ENCODE peak calls at places on chromosomes 12 and 14, in eight cellular contexts. One of them, this sample, is unnamed.

GRCh38 chr12:88334271-88334670 is 192.2 kb downstream of the TMTC3 start:
- DNase-seq in fibroblast of gingiva: peak; percentile 66
- DNase-seq in nephron progenitor cell: no peak
- DNase-seq in osteocyte: no peak
- DNase-seq in MG63: peak; percentile 5
- DNase-seq in Caki2: peak; percentile 66
- DNase-seq in ACHN: no peak
- DNase-seq in H9: no peak
- DNase-seq in this sample: no peak

GRCh38 chr12:44574586-44574985 is 301.5 kb downstream of the NELL2 start:
- DNase-seq in fibroblast of gingiva: no peak
- DNase-seq in nephron progenitor cell: no peak
- DNase-seq in osteocyte: no peak
- DNase-seq in MG63: no peak
- DNase-seq in Caki2: no peak
- DNase-seq in ACHN: no peak
- DNase-seq in H9: no peak
- DNase-seq in this sample: no peak

GRCh38 chr12:131860472-131861260 is 32.5 kb downstream of the MMP17 start:
- DNase-seq in fibroblast of gingiva: peak; percentile 88
- DNase-seq in nephron progenitor cell: no peak
- DNase-seq in osteocyte: peak; percentile 87
- DNase-seq in MG63: peak; percentile 89
- DNase-seq in Caki2: peak; percentile 96
- DNase-seq in ACHN: no peak
- DNase-seq in H9: peak; percentile 85
- DNase-seq in this sample: peak; percentile 97

GRCh38 chr14:50964683-50965390 is 20.6 kb upstream of the PYGL start:
- DNase-seq in fibroblast of gingiva: peak; percentile 74
- DNase-seq in nephron progenitor cell: no peak
- DNase-seq in osteocyte: peak; percentile 89
- DNase-seq in MG63: peak; percentile 12
- DNase-seq in Caki2: peak; percentile 72
- DNase-seq in ACHN: peak; percentile 43
- DNase-seq in H9: no peak
- DNase-seq in this sample: no peak

GRCh38 chr12:108525681-108526080 is 10.6 kb downstream of the FICD start:
- DNase-seq in fibroblast of gingiva: no peak
- DNase-seq in nephron progenitor cell: no peak
- DNase-seq in osteocyte: no peak
- DNase-seq in MG63: no peak
- DNase-seq in Caki2: peak; percentile 87
- DNase-seq in ACHN: peak; percentile 95
- DNase-seq in H9: no peak
- DNase-seq in this sample: no peak

GRCh38 chr12:110029290-110029689 is 19.0 kb downstream of the C12orf76 start:
- DNase-seq in fibroblast of gingiva: no peak
- DNase-seq in nephron progenitor cell: no peak
- DNase-seq in osteocyte: no peak
- DNase-seq in MG63: no peak
- DNase-seq in Caki2: no peak
- DNase-seq in ACHN: no peak
- DNase-seq in H9: no peak
- DNase-seq in this sample: no peak

GRCh38 chr12:104827587-104827986 is 130.5 kb downstream of the SLC41A2 start:
- DNase-seq in fibroblast of gingiva: no peak
- DNase-seq in nephron progenitor cell: no peak
- DNase-seq in osteocyte: no peak
- DNase-seq in MG63: no peak
- DNase-seq in Caki2: no peak
- DNase-seq in ACHN: no peak
- DNase-seq in H9: peak; percentile 74
- DNase-seq in this sample: no peak

GRCh38 chr14:34018564-34019244 is 67.8 kb upstream of the EGLN3 start:
- DNase-seq in fibroblast of gingiva: no peak
- DNase-seq in nephron progenitor cell: no peak
- DNase-seq in osteocyte: no peak
- DNase-seq in MG63: no peak
- DNase-seq in Caki2: no peak
- DNase-seq in ACHN: no peak
- DNase-seq in H9: no peak
- DNase-seq in this sample: no peak

GRCh38 chr12:132444957-132445883 is 44.7 kb upstream of the FBRSL1 start:
- DNase-seq in fibroblast of gingiva: no peak
- DNase-seq in nephron progenitor cell: no peak
- DNase-seq in osteocyte: no peak
- DNase-seq in MG63: no peak
- DNase-seq in Caki2: no peak
- DNase-seq in ACHN: no peak
- DNase-seq in H9: peak; percentile 62
- DNase-seq in this sample: no peak

GRCh38 chr12:122423258-122424165 is 1.0 kb upstream of the CLIP1 start:
- DNase-seq in fibroblast of gingiva: no peak
- DNase-seq in nephron progenitor cell: peak; percentile 54
- DNase-seq in osteocyte: no peak
- DNase-seq in MG63: peak; percentile 24
- DNase-seq in Caki2: peak; percentile 68
- DNase-seq in ACHN: peak; percentile 52
- DNase-seq in H9: peak; percentile 65
- DNase-seq in this sample: peak; percentile 45

GRCh38 chr12:49537709-49538601 is 875 bp upstream of the KCNH3 start:
- DNase-seq in fibroblast of gingiva: no peak
- DNase-seq in nephron progenitor cell: peak; percentile 56
- DNase-seq in osteocyte: no peak
- DNase-seq in MG63: no peak
- DNase-seq in Caki2: no peak
- DNase-seq in ACHN: peak; percentile 26
- DNase-seq in H9: peak; percentile 64
- DNase-seq in this sample: no peak

GRCh38 chr14:56129941-56130340 is 11.7 kb downstream of the PELI2 start:
- DNase-seq in fibroblast of gingiva: peak; percentile 16
- DNase-seq in nephron progenitor cell: no peak
- DNase-seq in osteocyte: no peak
- DNase-seq in MG63: no peak
- DNase-seq in Caki2: no peak
- DNase-seq in ACHN: no peak
- DNase-seq in H9: no peak
- DNase-seq in this sample: no peak

GRCh38 chr12:101243074-101243473 is 33.0 kb upstream of the SLC5A8 start:
- DNase-seq in fibroblast of gingiva: no peak
- DNase-seq in nephron progenitor cell: no peak
- DNase-seq in osteocyte: no peak
- DNase-seq in MG63: no peak
- DNase-seq in Caki2: no peak
- DNase-seq in ACHN: no peak
- DNase-seq in H9: no peak
- DNase-seq in this sample: no peak